ENCODE peak calls at places on chromosomes 2 and 18, in ten cellular contexts. I, A, V, D, R, G, B, K, L and W are unnamed samples.

GRCh38 chr2:231483398-231484329 is 19.4 kb upstream of the NCL start:
- DNase-seq in D (peak; percentile 68), L (no peak), B (no peak), I (peak; percentile 25), K (no peak), R (no peak), G (no peak), A (peak; percentile 44), V (peak; percentile 17), W (peak; percentile 62)

GRCh38 chr2:176188218-176188968 is at the start of gene HOXD1:
- DNase-seq in K (no peak), R (no peak), B (peak; percentile 57), L (peak; percentile 53), G (no peak), I (peak; percentile 46), V (no peak), D (no peak), A (peak; percentile 83), W (no peak)

GRCh38 chr2:118388771-118389170 is 300.5 kb downstream of the INSIG2 start:
- DNase-seq in G (no peak), B (no peak), L (no peak), V (no peak), D (no peak), A (no peak), I (no peak), K (no peak), R (no peak), W (no peak)

GRCh38 chr2:239954166-239955085 is 70.7 kb downstream of the NDUFA10 start:
- DNase-seq in L (no peak), B (no peak), I (peak; percentile 7), G (no peak), K (no peak), V (no peak), D (peak; percentile 50), A (peak; percentile 10), R (no peak), W (no peak)

GRCh38 chr18:6781846-6782245 is 52.3 kb downstream of the ARHGAP28 start:
- DNase-seq in B (no peak), I (peak; percentile 57), K (peak; percentile 23), G (no peak), A (peak; percentile 64), D (no peak), V (no peak), L (no peak), R (no peak), W (no peak)

GRCh38 chr2:239130786-239131325 is 270.0 kb downstream of the HDAC4 start:
- DNase-seq in B (no peak), V (no peak), D (no peak), I (no peak), K (no peak), G (no peak), R (no peak), A (no peak), L (no peak), W (no peak)

GRCh38 chr18:30533716-30534115 is 508.8 kb downstream of the DSC3 start:
- DNase-seq in K (no peak), G (no peak), A (no peak), L (no peak), I (no peak), D (no peak), V (no peak), B (no peak), R (no peak), W (no peak)

GRCh38 chr18:50045126-50045525 is 149.8 kb downstream of the MYO5B start:
- DNase-seq in A (no peak), D (no peak), L (no peak), V (no peak), B (no peak), I (no peak), R (no peak), K (no peak), G (no peak), W (no peak)

GRCh38 chr2:45232824-45233223 is 223.6 kb upstream of the SIX2 start:
- DNase-seq in V (no peak), A (no peak), D (no peak), L (no peak), B (no peak), G (no peak), K (no peak), I (no peak), R (no peak), W (no peak)

GRCh38 chr2:157174321-157174720 is 83.2 kb upstream of the GALNT5 start:
- DNase-seq in R (no peak), B (no peak), K (no peak), V (no peak), G (no peak), D (no peak), L (no peak), I (no peak), A (peak; percentile 12), W (no peak)
- TF ChIP-seq POLR2A in R (no peak), B (no peak), K (no peak), V (no peak), G (no peak), D (no peak), L (no peak), I (no peak), A (no peak), W (no peak)

GRCh38 chr2:223218587-223219178 is 166.7 kb downstream of the KCNE4 start:
- DNase-seq in K (no peak), R (no peak), I (no peak), G (no peak), B (no peak), L (no peak), D (no peak), A (no peak), V (no peak), W (no peak)

GRCh38 chr2:223222397-223222796 is 170.4 kb downstream of the KCNE4 start:
- DNase-seq in R (no peak), L (no peak), A (peak; percentile 88), G (no peak), B (no peak), K (no peak), D (no peak), V (no peak), I (no peak), W (no peak)

GRCh38 chr2:223217373-223217772 is 165.4 kb downstream of the KCNE4 start:
- DNase-seq in D (no peak), L (no peak), G (no peak), I (no peak), B (no peak), A (no peak), V (no peak), R (no peak), K (no peak), W (no peak)

GRCh38 chr2:223219872-223220621 is 168.1 kb downstream of the KCNE4 start:
- DNase-seq in R (no peak), K (no peak), A (no peak), G (no peak), I (no peak), B (no peak), V (no peak), D (no peak), L (no peak), W (no peak)

GRCh38 chr2:223221120-223221859 is 169.3 kb downstream of the KCNE4 start:
- DNase-seq in V (no peak), A (no peak), L (no peak), I (no peak), G (no peak), R (no peak), D (no peak), K (no peak), B (peak; percentile 15), W (no peak)
- TF ChIP-seq POLR2A in V (no peak), A (no peak), L (no peak), I (no peak), G (no peak), R (no peak), D (no peak), K (no peak), B (peak; percentile 70), W (no peak)

GRCh38 chr2:630451-631320 is 46.5 kb downstream of the TMEM18 start:
- DNase-seq in L (no peak), K (no peak), V (no peak), D (no peak), A (no peak), R (no peak), I (no peak), B (no peak), G (no peak), W (no peak)
- TF ChIP-seq POLR2A in L (no peak), K (no peak), V (no peak), D (no peak), A (no peak), R (no peak), I (no peak), B (no peak), G (no peak), W (no peak)

GRCh38 chr2:70243804-70244584 is 4.4 kb downstream of the TIA1 start:
- DNase-seq in B (no peak), D (no peak), G (no peak), I (no peak), K (no peak), V (no peak), A (no peak), L (peak; percentile 18), R (no peak), W (peak; percentile 61)

GRCh38 chr2:70247364-70248144 is 874 bp downstream of the TIA1 start:
- DNase-seq in B (no peak), I (no peak), V (no peak), L (no peak), A (peak; percentile 47), D (no peak), K (no peak), R (no peak), G (no peak), W (peak; percentile 78)

GRCh38 chr2:70250434-70250833 is 2.0 kb upstream of the TIA1 start:
- DNase-seq in L (no peak), K (no peak), V (no peak), D (no peak), R (no peak), A (no peak), G (no peak), I (no peak), B (no peak), W (no peak)

GRCh38 chr2:70248810-70249438 is 496 bp upstream of the TIA1 start:
- DNase-seq in L (peak; percentile 31), B (peak; percentile 95), I (peak; percentile 83), R (no peak), D (no peak), K (peak; percentile 67), V (peak; percentile 92), G (peak; percentile 88), A (no peak), W (peak; percentile 93)

GRCh38 chr2:70248145-70248809 is at the start of gene TIA1:
- DNase-seq in G (peak; percentile 100), I (peak; percentile 98), B (peak; percentile 99), A (peak; percentile 99), D (peak; percentile 98), L (peak; percentile 97), R (peak; percentile 96), K (peak; percentile 97), V (peak; percentile 98), W (peak; percentile 99)
- TF ChIP-seq POLR2A in G (no peak), I (peak; percentile 94), B (peak; percentile 93), A (peak; percentile 96), D (peak; percentile 81), L (peak; percentile 97), R (peak; percentile 48), K (peak; percentile 65), V (no peak), W (peak; percentile 90)